ENCODE peak calls at places on chromosome 1, in nine cellular contexts. F is sigmoid colon, R is transverse colon, C is upper lobe of left lung, Q is HepG2, Y is endothelial cell of umbilical vein, G is HCT116, Z is breast epithelium, P is prostate gland. K is an unnamed sample.

GRCh38 chr1:236862615-236863211 is 67.6 kb downstream of the MTR start:
- DNase-seq in F (no peak), R (no peak), C (no peak), Q (peak; percentile 95), Y (no peak), G (no peak), Z (no peak), P (no peak), K (no peak)

GRCh38 chr1:5597171-5597864 is 394.9 kb downstream of the NPHP4 start:
- DNase-seq in F (no peak), R (no peak), C (peak; percentile 58), Q (peak; percentile 31), Y (no peak), G (no peak), Z (no peak), P (peak; percentile 55), K (peak; percentile 94)

GRCh38 chr1:36675106-36675505 is 192.4 kb upstream of the CSF3R start:
- DNase-seq in F (no peak), R (no peak), C (no peak), Q (no peak), Y (no peak), G (no peak), Z (no peak), P (no peak), K (no peak)

GRCh38 chr1:243475966-243476365 is 220.1 kb downstream of the SDCCAG8 start:
- DNase-seq in F (no peak), R (no peak), C (no peak), Q (no peak), Y (no peak), G (no peak), Z (no peak), P (no peak), K (no peak)

GRCh38 chr1:27103498-27103897 is 51.4 kb downstream of the SLC9A1 start:
- DNase-seq in F (no peak), R (no peak), C (no peak), Q (no peak), Y (no peak), G (no peak), Z (no peak), P (no peak), K (no peak)

GRCh38 chr1:101993703-101994102 is 3.0 kb downstream of the OLFM3 start:
- DNase-seq in F (no peak), R (no peak), C (no peak), Q (no peak), Y (no peak), G (no peak), Z (no peak), P (no peak), K (no peak)

GRCh38 chr1:175319112-175319911 is 126.7 kb upstream of the KIAA0040 start:
- DNase-seq in F (peak; percentile 90), R (peak; percentile 78), C (no peak), Q (peak; percentile 52), Y (peak; percentile 75), G (peak; percentile 66), Z (peak; percentile 79), P (peak; percentile 68), K (no peak)

GRCh38 chr1:70675737-70676156 is 264.7 kb downstream of the CTH start:
- DNase-seq in F (no peak), R (no peak), C (no peak), Q (no peak), Y (no peak), G (no peak), Z (no peak), P (no peak), K (no peak)

GRCh38 chr1:1022322-1023090 is 2.6 kb downstream of the AGRN start:
- DNase-seq in F (no peak), R (no peak), C (peak; percentile 71), Q (no peak), Y (no peak), G (no peak), Z (no peak), P (no peak), K (no peak)

GRCh38 chr1:1021860-1022259 is 1.9 kb downstream of the AGRN start:
- DNase-seq in F (no peak), R (no peak), C (peak; percentile 58), Q (no peak), Y (no peak), G (no peak), Z (no peak), P (no peak), K (no peak)

GRCh38 chr1:1026599-1027413 is 6.9 kb downstream of the AGRN start:
- DNase-seq in F (no peak), R (no peak), C (peak; percentile 75), Q (no peak), Y (no peak), G (no peak), Z (no peak), P (no peak), K (no peak)

GRCh38 chr1:1023700-1024099 is 3.8 kb downstream of the AGRN start:
- DNase-seq in F (no peak), R (no peak), C (peak; percentile 76), Q (no peak), Y (no peak), G (no peak), Z (no peak), P (no peak), K (no peak)

DNA sequence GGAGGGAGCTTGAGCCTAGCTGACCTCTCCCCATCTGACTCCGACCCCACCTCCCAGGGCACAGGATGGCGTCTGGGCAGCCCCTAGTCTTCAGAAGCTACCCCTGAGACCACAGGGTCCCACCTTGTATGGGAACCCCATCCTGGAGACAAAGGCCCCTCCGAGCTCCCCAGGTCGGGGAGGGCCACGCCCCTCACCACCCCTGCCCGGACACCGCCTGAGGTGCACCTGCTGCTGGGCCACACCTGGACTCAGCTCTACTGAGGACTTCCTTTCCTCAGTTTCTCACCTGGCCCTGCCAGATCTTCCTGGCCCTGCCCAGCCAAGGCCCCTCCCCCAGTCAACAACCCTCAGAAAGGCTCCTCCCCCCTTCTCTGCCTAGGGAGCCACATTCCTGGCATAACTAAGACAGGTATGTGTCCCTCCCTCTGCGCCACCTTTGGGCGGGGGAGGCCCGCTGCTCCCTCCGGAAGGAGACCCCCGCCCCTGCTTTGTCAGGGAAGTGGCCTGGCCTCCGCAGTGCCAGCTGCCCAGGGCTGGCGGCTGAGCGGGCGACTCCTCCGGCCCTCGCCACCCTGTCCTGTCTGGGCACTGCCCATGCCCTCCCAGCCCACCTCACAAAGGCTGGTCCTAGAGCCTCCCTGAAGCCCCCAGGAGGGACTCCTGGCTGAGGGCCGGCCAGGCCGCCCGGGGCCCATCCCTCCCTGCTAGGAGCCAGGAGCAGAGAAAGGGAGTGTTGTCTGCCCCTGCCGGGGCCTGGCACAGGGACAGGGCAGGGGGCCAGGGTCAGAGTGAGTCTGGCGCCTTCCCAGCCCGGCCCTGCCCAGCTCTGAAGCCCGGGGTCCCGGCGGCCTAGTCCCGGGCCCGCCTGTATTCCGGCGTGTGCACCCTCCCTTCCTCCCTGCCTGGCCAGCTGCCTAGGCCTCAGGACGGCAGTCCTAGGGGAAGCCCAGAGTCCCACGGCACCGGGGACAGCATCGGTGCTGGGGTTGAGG is 4.8 kb downstream of the AGRN start:
- DNase-seq in F (no peak), R (no peak), C (peak; percentile 84), Q (peak; percentile 56), Y (no peak), G (peak; percentile 51), Z (peak; percentile 74), P (peak; percentile 77), K (no peak)
- TF ChIP-seq POLR2A in F (no peak), R (no peak), C (no peak), Q (no peak), Y (no peak), G (no peak), Z (peak; percentile 6), P (peak; percentile 67), K (no peak)

GRCh38 chr1:184074383-184074782 is 22.9 kb downstream of the TSEN15 start:
- DNase-seq in F (no peak), R (no peak), C (no peak), Q (no peak), Y (no peak), G (no peak), Z (no peak), P (no peak), K (no peak)

GRCh38 chr1:184069675-184070074 is 18.1 kb downstream of the TSEN15 start:
- DNase-seq in F (no peak), R (no peak), C (no peak), Q (no peak), Y (no peak), G (no peak), Z (no peak), P (no peak), K (no peak)

GRCh38 chr1:184078564-184079107 is 27.1 kb downstream of the TSEN15 start:
- DNase-seq in F (no peak), R (no peak), C (no peak), Q (no peak), Y (no peak), G (no peak), Z (no peak), P (peak; percentile 10), K (no peak)

DNA sequence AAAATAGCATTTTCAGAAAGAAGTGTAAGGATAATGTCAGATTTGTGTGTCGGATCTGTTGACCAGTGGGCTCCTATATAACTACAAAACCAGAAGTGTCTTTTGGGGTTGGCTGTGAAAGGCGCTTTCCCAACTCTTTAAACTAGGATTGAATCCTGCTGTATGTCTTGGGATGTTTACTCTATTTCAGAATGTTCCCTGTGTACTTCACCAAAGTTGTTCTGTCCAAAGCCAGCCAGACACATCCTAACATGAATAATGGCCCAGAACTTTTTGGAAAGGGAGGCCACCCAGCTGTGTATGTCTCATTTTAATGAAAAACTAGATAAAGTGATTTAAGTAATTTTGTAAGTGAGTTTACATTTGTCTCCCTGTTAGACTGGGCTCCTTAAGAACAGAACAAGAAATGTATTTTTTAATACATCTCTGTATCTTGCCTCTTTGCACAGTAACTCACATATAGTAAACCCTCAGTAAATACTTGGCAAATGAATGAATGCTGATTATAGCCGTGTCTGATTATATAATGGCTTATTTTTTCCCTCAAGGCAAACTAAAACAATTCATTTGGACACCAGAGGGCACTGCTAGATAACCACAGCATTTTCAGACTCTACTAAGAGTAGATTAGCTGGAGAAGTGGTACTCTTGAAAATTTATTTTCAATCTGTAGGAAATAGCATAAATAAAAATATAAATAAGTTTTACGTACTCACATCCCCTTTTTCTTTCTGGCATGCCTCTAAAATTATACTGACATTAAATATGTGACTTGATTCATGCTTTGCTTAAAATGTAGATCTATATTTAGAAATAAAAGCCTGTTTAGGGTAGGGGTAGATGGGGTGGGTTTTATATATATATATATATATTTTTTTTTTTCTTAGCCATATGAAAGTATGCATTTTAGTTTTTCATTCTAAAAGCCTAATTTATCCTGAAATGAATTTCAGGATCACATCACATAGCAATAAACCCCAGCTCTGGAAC is 23.8 kb downstream of the TSEN15 start:
- DNase-seq in F (peak; percentile 82), R (peak; percentile 15), C (no peak), Q (peak; percentile 57), Y (peak; percentile 75), G (peak; percentile 40), Z (no peak), P (peak; percentile 46), K (no peak)
- TF ChIP-seq POLR2AphosphoS5 in F (peak; percentile 61), R (peak; percentile 45), C (no peak), Q (no peak), Y (no peak), G (no peak), Z (no peak), P (peak; percentile 64), K (peak; percentile 52)

DNA sequence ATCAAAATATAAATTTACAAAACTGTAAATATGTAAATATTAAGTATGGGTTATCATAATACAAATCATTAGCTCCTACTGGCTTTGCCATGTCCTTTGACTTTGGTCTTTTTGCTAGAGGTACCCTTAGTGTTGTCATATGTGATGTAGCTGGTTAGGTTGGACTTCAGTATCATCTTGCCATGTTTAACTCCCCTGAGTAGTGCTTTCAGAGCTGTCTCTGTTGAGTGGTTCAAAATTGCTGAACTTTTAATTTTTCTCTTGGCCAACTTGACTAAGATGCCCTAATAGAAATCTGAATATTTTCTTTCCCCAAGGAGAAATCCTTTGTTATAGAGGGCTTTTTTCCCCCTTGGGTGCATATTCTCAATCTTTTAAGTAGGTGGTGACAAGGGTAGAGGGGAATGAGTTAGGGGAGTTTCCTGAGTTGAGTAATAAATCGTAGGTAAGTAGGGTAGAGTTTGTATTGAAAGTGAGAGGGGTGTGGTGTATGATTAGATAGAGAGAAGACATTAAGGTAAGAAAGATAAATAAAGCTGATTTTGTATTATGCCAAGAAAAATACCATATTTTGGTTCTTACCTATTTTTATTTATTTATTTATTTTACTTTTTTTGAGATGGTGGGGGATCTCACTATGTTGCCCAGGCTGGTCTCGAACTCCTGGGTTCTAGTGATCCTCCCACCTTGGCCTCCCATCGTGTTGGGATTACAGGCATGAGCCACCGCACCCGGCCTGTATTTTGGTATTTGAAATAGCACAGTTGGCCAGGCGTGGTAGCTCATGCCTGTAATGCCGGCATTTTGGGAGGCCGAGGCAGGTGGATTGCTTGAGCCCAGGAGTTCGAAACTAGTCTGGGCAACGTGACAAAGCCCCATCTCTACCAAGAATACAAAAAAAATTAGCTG is 21.8 kb downstream of the RPRD2 start:
- DNase-seq in F (no peak), R (no peak), C (no peak), Q (no peak), Y (no peak), G (no peak), Z (no peak), P (no peak), K (no peak)
- H3K4me3 ChIP-seq in F (no peak overlapping the region), R (no peak overlapping the region), C (no peak overlapping the region), Q (no peak overlapping the region), Y (no peak overlapping the region), G (no peak overlapping the region), Z (no peak overlapping the region), P (no peak overlapping the region), K (no peak overlapping the region)

DNA sequence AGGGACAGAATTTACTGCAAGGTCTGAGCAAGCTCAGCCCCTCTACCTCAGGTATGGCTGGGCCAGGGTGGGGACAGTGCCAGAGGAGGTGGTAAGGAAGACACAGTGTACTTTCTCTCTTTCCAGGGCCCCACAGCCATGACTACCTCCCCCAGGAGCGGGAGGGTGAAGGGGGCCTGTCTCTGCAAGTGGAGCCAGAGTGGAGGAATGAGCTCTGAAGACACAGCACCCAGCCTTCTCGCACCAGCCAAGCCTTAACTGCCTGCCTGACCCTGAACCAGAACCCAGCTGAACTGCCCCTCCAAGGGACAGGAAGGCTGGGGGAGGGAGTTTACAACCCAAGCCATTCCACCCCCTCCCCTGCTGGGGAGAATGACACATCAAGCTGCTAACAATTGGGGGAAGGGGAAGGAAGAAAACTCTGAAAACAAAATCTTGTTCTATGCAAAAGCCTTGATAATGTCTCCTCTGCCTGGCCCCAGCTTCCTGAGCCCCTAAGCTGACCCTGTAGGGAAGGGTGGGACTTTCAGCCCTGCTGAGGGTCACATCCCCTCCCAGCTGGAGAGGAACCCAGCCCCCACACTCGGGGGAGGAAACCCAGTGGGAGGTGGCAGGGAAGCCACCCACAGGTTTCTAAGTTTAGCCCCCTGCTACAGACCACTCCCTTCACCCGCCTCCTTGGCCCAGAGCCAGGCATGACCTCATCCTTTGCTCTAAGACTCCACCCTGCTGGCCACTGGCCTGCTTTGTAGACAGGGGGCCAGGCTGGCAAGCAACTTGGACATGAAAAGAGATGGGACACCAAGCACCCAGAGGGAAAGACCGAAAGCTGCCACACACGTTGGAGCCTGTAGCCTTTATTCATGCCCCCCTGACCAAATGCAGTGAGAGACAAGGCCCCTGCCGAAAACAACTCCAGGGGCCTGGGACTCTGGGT is 6.4 kb downstream of the RHOC start:
- DNase-seq in F (peak; percentile 99), R (peak; percentile 95), C (no peak), Q (peak; percentile 90), Y (peak; percentile 100), G (peak; percentile 77), Z (peak; percentile 95), P (peak; percentile 94), K (peak; percentile 98)
- TF ChIP-seq POLR2A in F (no peak), R (peak; percentile 15), C (peak; percentile 23), Q (peak; percentile 20), Y (peak; percentile 83), G (no peak), Z (no peak), P (peak; percentile 33), K (no peak)

K was measured in vagina.